ENCODE peak calls at places on chromosomes 16 and 17, in ten cellular contexts. H is GM12878; U is endothelial cell of umbilical vein; M is stimulated activated CD4-positive, alpha-beta T cell treated with anti-CD3 and anti-CD28 coated beads, Interleukin-4, amount 100 ng/mL, for 24 hours; F is stimulated activated CD8-positive, alpha-beta memory T cell treated with anti-CD3 and anti-CD28 coated beads, Interleukin-15, amount 100 ng/mL, for 48 hours; D is Caki2; W is activated naive CD4-positive, alpha-beta T cell; N is naive thymus-derived CD8-positive, alpha-beta T cell; G is Jurkat, Clone E6-1; E is cardiac muscle cell. J is an unnamed sample.

GRCh38 chr16:57028086-57028485 is 38.7 kb downstream of the NLRC5 start:
- DNase-seq in W (no peak), H (no peak), G (no peak), M (no peak), N (no peak), D (no peak), U (no peak), E (no peak), F (no peak), J (no peak)

GRCh38 chr17:63082273-63082861 is 116.3 kb downstream of the TANC2 start:
- DNase-seq in F (no peak), D (peak), U (peak), G (peak), N (no peak), W (no peak), H (no peak), M (no peak), E (no peak), J (no peak)

GRCh38 chr17:4161179-4161559 is 18.2 kb downstream of the CYB5D2 start:
- DNase-seq in M (no peak), H (no peak), E (no peak), G (no peak), D (peak), F (no peak), N (no peak), U (peak), W (no peak), J (no peak)

GRCh38 chr16:88973007-88973410 is 4.0 kb downstream of the CBFA2T3 start:
- DNase-seq in F (no peak), H (no peak), G (no peak), W (no peak), M (no peak), U (no peak), E (peak), D (no peak), N (no peak), J (no peak)

GRCh38 chr17:6166492-6167179 is 96.5 kb downstream of the WSCD1 start:
- DNase-seq in W (no peak), G (no peak), H (no peak), F (no peak), E (no peak), U (peak), N (no peak), D (no peak), M (no peak), J (no peak)

GRCh38 chr17:81150379-81151038 is 14.8 kb upstream of the PVALEF start:
- DNase-seq in N (no peak), M (no peak), F (no peak), D (no peak), E (no peak), W (no peak), U (peak), G (no peak), H (no peak), J (no peak)

GRCh38 chr16:87744750-87745514 is 20.9 kb downstream of the KLHDC4 start:
- DNase-seq in G (no peak), D (peak), W (no peak), M (no peak), N (no peak), U (no peak), E (no peak), H (no peak), F (no peak), J (no peak)

GRCh38 chr16:56530872-56531271 is 11.0 kb upstream of the BBS2 start:
- DNase-seq in D (no peak), M (no peak), F (no peak), U (no peak), W (no peak), E (no peak), N (no peak), H (no peak), G (no peak), J (no peak)

GRCh38 chr17:39132192-39132600 is 19.2 kb downstream of the PLXDC1 start:
- DNase-seq in N (no peak), M (no peak), W (no peak), F (no peak), U (no peak), E (no peak), D (no peak), G (no peak), H (no peak), J (no peak)

GRCh38 chr16:89704281-89704680 is 2.8 kb upstream of the SPATA2L start:
- DNase-seq in M (no peak), G (no peak), N (no peak), D (no peak), H (no peak), F (no peak), W (no peak), E (no peak), U (no peak), J (no peak)

GRCh38 chr17:33328129-33328528 is 35.0 kb upstream of the ASIC2 start:
- DNase-seq in F (no peak), N (no peak), M (no peak), G (no peak), E (peak), W (no peak), H (no peak), D (peak), U (no peak), J (no peak)

GRCh38 chr16:10539256-10539655 is 41.1 kb downstream of the EMP2 start:
- DNase-seq in U (no peak), M (no peak), N (no peak), G (no peak), W (no peak), D (no peak), H (no peak), E (no peak), F (no peak), J (no peak)

GRCh38 chr16:88974641-88975215 is 2.3 kb downstream of the CBFA2T3 start:
- DNase-seq in H (no peak), M (no peak), D (no peak), E (no peak), F (no peak), G (no peak), W (no peak), U (no peak), N (no peak), J (no peak)

GRCh38 chr17:38815576-38816193 is 9.4 kb downstream of the CWC25 start:
- DNase-seq in W (no peak), H (no peak), E (no peak), F (peak), M (peak), D (peak), U (no peak), N (no peak), G (peak), J (no peak)